ENCODE peak calls at places on chromosomes 5 and 9, in five cellular contexts. D is left lung, T is progenitor cell of endocrine pancreas, K is mucosa of descending colon, Q is fibroblast of pulmonary artery. F is an unnamed sample.

GRCh38 chr5:52787600-52788504 is at the start of the genes ITGA1 and PELO:
- DNase-seq in D (peak), T (peak), K (peak), Q (peak), F (peak)

GRCh38 chr5:140424135-140424534 is 22.5 kb downstream of the ANKHD1 start:
- DNase-seq in D (no peak), T (no peak), K (no peak), Q (no peak), F (no peak)

GRCh38 chr9:93574091-93574899 is 2.1 kb upstream of the PHF2 start:
- DNase-seq in D (no peak), T (no peak), K (no peak), Q (no peak), F (no peak)

GRCh38 chr9:70411930-70412677 is 2.4 kb downstream of the KLF9 start:
- DNase-seq in D (peak), T (no peak), K (peak), Q (peak), F (no peak)

GRCh38 chr5:60722416-60722815 is 22.4 kb upstream of the DEPDC1B start:
- DNase-seq in D (no peak), T (no peak), K (no peak), Q (no peak), F (no peak)

GRCh38 chr5:103452666-103453065 is 109.9 kb downstream of the NUDT12 start:
- DNase-seq in D (no peak), T (no peak), K (no peak), Q (peak), F (no peak)

GRCh38 chr5:137209232-137209810 is 289.8 kb downstream of the SPOCK1 start:
- DNase-seq in D (no peak), T (no peak), K (no peak), Q (no peak), F (no peak)

GRCh38 chr5:132234684-132235062 is 7.0 kb upstream of the P4HA2 start:
- DNase-seq in D (peak), T (no peak), K (no peak), Q (no peak), F (no peak)

GRCh38 chr5:67032921-67033664 is 163.5 kb downstream of the CD180 start:
- DNase-seq in D (no peak), T (no peak), K (no peak), Q (peak), F (no peak)

GRCh38 chr9:127517620-127518019 is 66.3 kb downstream of the LRSAM1 start:
- DNase-seq in D (no peak), T (no peak), K (no peak), Q (no peak), F (no peak)

GRCh38 chr5:150987746-150988145 is 32.6 kb upstream of the GPX3 start:
- DNase-seq in D (no peak), T (no peak), K (no peak), Q (no peak), F (no peak)

GRCh38 chr5:80665057-80665456 is 10.3 kb upstream of the DHFR start:
- DNase-seq in D (no peak), T (no peak), K (no peak), Q (no peak), F (no peak)

GRCh38 chr9:71218774-71219173 is 97.4 kb upstream of the TRPM3 start:
- DNase-seq in D (no peak), T (no peak), K (no peak), Q (no peak), F (no peak)

GRCh38 chr5:9151671-9152427 is 394.0 kb downstream of the SEMA5A start:
- DNase-seq in D (no peak), T (no peak), K (no peak), Q (no peak), F (no peak)

GRCh38 chr9:74777136-74777879 is 110.4 kb downstream of the TRPM6 start:
- DNase-seq in D (peak), T (peak), K (peak), Q (peak), F (peak)

GRCh38 chr5:75034137-75034739 is 18.1 kb downstream of the GCNT4 start:
- DNase-seq in D (peak), T (no peak), K (no peak), Q (no peak), F (no peak)

GRCh38 chr5:115639377-115639776 is 13.5 kb upstream of the TMED7 start:
- DNase-seq in D (no peak), T (no peak), K (no peak), Q (no peak), F (no peak)

GRCh38 chr5:62284946-62285891 is 20.8 kb upstream of the KIF2A start:
- DNase-seq in D (no peak), T (no peak), K (no peak), Q (no peak), F (no peak)

GRCh38 chr9:89422151-89422918 is 75.6 kb downstream of the SEMA4D start:
- DNase-seq in D (no peak), T (no peak), K (no peak), Q (peak), F (no peak)

GRCh38 chr9:94945191-94946144 is 219.0 kb downstream of the AOPEP start:
- DNase-seq in D (peak), T (no peak), K (no peak), Q (peak), F (peak)

GRCh38 chr5:10578292-10578663 is 14.4 kb downstream of the ANKRD33B start:
- DNase-seq in D (no peak), T (no peak), K (no peak), Q (no peak), F (no peak)

DNA sequence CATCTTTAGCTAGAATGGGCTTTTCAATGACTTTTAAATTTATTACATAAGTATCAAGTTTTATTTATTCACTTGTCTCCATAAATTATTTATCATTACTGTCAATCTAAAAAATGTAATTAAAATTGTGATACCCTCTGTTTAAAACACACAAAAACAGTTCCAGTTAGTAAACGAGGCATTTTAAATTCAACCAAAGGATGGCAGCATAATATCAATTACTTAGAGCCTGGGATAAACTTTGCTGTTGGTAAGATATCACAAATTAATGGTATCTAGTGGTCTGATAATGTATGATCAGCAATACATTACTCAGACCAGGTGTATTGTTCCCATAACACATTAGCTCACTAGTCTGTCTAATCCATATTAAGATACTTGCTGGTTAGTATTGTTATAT is 9.6 kb upstream of the IFNE start:
- DNase-seq in D (no peak), T (no peak), K (no peak), Q (peak), F (no peak)
- TF ChIP-seq CTCF in D (no peak), T (no peak), K (no peak), Q (peak), F (no peak)

GRCh38 chr5:172118891-172119290 is 69.1 kb downstream of the STK10 start:
- DNase-seq in D (no peak), T (no peak), K (no peak), Q (no peak), F (no peak)

GRCh38 chr5:172117977-172118701 is 69.9 kb downstream of the STK10 start:
- DNase-seq in D (no peak), T (no peak), K (no peak), Q (no peak), F (no peak)

GRCh38 chr5:172127581-172127980 is 60.4 kb downstream of the STK10 start:
- DNase-seq in D (no peak), T (no peak), K (no peak), Q (no peak), F (no peak)

GRCh38 chr5:172119921-172120688 is 67.9 kb downstream of the STK10 start:
- DNase-seq in D (no peak), T (no peak), K (no peak), Q (no peak), F (no peak)

GRCh38 chr5:172123269-172123692 is 64.7 kb downstream of the STK10 start:
- DNase-seq in D (peak), T (no peak), K (peak), Q (peak), F (no peak)
- TF ChIP-seq CTCF in D (no peak), T (no peak), K (no peak), Q (peak), F (no peak)

GRCh38 chr9:14846871-14847311 is 63.3 kb downstream of the FREM1 start:
- DNase-seq in D (peak), T (peak), K (peak), Q (peak), F (no peak)
- TF ChIP-seq CTCF in D (peak), T (peak), K (peak), Q (peak), F (no peak)

GRCh38 chr9:133684461-133685361 is 48.5 kb downstream of the DBH start:
- DNase-seq in D (no peak), T (no peak), K (peak), Q (no peak), F (no peak)
- TF ChIP-seq CTCF in D (no peak), T (no peak), K (no peak), Q (no peak), F (no peak)

GRCh38 chr5:136132557-136133415 is at the start of gene SMAD5:
- DNase-seq in D (peak), T (peak), K (peak), Q (peak), F (peak)
- TF ChIP-seq CTCF in D (no peak), T (no peak), K (no peak), Q (no peak), F (no peak)

DNA sequence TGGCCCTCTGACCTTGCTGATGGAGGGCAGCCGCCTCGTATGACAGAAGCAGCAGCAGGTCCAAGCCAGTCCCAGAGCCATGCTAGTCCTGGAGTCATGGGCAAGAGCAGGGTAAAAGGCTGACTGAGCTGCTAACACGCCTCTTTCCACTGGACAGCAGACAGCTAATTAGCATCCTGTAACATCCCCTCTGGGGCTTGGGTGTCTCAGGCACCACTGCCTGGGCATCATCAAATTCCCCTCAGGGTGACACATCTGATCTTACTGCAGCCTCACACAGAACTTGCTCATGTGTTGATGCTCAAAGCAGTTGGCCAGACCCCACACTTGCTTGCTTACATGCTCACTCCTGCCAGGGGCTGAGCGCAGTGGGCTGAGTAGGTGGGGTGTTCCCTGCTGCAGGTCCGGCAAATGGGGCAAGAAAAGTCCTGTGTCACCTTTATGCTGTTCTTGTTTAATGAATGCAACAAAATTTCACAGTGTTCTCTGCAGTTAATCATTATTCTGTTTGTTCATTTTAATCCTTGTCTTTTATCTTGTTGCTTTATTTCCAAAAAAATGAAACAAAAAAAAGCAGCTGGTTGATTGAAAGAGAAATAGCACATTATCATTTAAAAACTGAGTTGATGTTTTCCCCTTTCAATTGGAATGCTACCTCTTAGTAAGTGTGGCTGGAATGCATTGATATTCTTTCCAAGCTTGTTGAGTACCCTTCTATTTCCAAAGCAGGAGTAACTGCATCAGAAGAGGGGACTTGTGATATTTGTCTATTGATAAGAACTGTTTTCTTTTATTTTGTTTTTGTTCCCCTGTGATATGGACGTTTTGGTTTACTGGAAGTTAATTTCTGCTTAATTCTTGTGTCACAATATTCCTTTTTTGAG is 254.1 kb downstream of the CDH18 start:
- DNase-seq in D (no peak), T (no peak), K (no peak), Q (no peak), F (no peak)
- TF ChIP-seq CTCF in D (no peak), T (no peak), K (no peak), Q (no peak), F (no peak)

DNA sequence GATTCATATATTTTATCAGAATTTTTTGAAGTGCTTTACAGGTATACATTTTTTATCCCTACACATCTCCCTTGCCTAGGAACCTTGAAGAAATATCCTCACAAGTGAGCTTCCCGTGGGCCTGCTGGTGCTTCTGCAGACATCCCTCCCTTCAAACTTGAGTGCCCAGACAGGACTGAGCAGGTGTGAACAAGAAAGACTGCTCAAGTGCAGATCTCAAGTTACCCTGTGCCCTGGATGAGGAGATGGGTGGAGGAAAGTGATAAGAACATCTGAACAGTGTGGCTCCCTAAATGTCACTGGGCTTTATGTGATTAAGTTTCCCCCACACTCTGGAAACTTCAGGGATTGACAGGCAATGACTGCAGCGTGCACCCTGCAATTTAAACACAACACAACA is 209.8 kb downstream of the TLE1 start:
- DNase-seq in D (no peak), T (no peak), K (no peak), Q (no peak), F (no peak)
- TF ChIP-seq CTCF in D (no peak), T (no peak), K (no peak), Q (no peak), F (no peak)

GRCh38 chr5:43642428-43642827 is 39.4 kb downstream of the NNT start:
- DNase-seq in D (no peak), T (no peak), K (no peak), Q (no peak), F (no peak)
- TF ChIP-seq CTCF in D (no peak), T (no peak), K (no peak), Q (no peak), F (no peak)

F was measured in omental fat pad.